ENCODE peak calls at places on chromosomes 3 and 15, in ten cellular contexts. T is HTR-8/SVneo; B is HT1080; J is CD8-positive, alpha-beta T cell; H is ovary; A is activated CD4-positive, alpha-beta T cell treated with anti-CD3 and anti-CD28 coated beads, Interleukin-2, amount 10 ng/mL, durations not matched to agents 24 days and 14 days; K is GM19239; I is NCI-H1417; P is nephron progenitor cell; V is fibroblast of mammary gland. F is an unnamed sample.

GRCh38 chr15:41001524-41001923 is 48.3 kb downstream of the CHAC1 start:
- DNase-seq in B (no peak), P (peak), I (no peak), A (no peak), V (no peak), J (no peak), T (no peak), K (no peak), H (no peak), F (no peak)

GRCh38 chr3:197366301-197367044 is 68.1 kb upstream of the DLG1 start:
- DNase-seq in B (peak), P (no peak), T (no peak), H (no peak), I (no peak), J (no peak), K (no peak), V (no peak), A (no peak), F (no peak)

GRCh38 chr15:100670505-100671021 is 68.2 kb downstream of the ASB7 start:
- DNase-seq in A (no peak), H (no peak), T (no peak), I (peak), K (no peak), P (no peak), B (no peak), J (no peak), V (no peak), F (no peak)

GRCh38 chr15:59420986-59421618 is 16.9 kb upstream of the FAM81A start:
- DNase-seq in V (peak), A (no peak), B (peak), I (no peak), J (no peak), K (no peak), T (no peak), H (no peak), P (peak), F (no peak)

GRCh38 chr15:66472176-66472999 is 25.2 kb downstream of the SNAPC5 start:
- DNase-seq in A (peak), B (no peak), I (no peak), T (no peak), P (no peak), H (no peak), V (peak), K (peak), J (no peak), F (no peak)

GRCh38 chr15:38564557-38565286 is at the start of gene RASGRP1:
- DNase-seq in I (peak), P (peak), A (peak), B (peak), J (peak), T (peak), H (no peak), V (peak), K (peak), F (peak)

GRCh38 chr3:196793224-196793623 is 53.6 kb downstream of the PAK2 start:
- DNase-seq in B (peak), I (no peak), K (no peak), T (peak), V (peak), H (no peak), P (no peak), J (no peak), A (no peak), F (no peak)

GRCh38 chr3:81502251-81502650 is 259.2 kb downstream of the GBE1 start:
- DNase-seq in T (no peak), J (no peak), K (no peak), I (no peak), A (no peak), P (no peak), B (no peak), H (no peak), V (no peak), F (no peak)

GRCh38 chr3:194688207-194688711 is 2.6 kb downstream of the FAM43A start:
- DNase-seq in V (no peak), K (no peak), A (no peak), H (peak), B (no peak), T (peak), J (no peak), I (peak), P (no peak), F (no peak)

GRCh38 chr15:74540761-74541493 is at the start of gene ARID3B:
- DNase-seq in K (peak), I (peak), P (peak), T (peak), J (peak), A (peak), H (peak), V (peak), B (peak), F (peak)

GRCh38 chr15:89108865-89109660 is 20.8 kb downstream of the ABHD2 start:
- DNase-seq in T (no peak), J (no peak), B (no peak), P (no peak), V (no peak), H (no peak), A (no peak), K (no peak), I (no peak), F (no peak)

GRCh38 chr15:81256916-81257315 is 60.2 kb downstream of the IL16 start:
- DNase-seq in V (peak), T (no peak), K (no peak), P (no peak), J (no peak), I (peak), H (no peak), B (peak), A (no peak), F (peak)